ENCODE peak calls at places on chromosome 7, in nine cellular contexts. One of them, this sample, is unnamed.

GRCh38 chr7:51077951-51078350 is 238.7 kb downstream of the COBL start:
- DNase-seq in fibroblast of lung: peak
- DNase-seq in tibial nerve: no peak
- DNase-seq in SK-N-SH: no peak
- DNase-seq in WERI-Rb-1: no peak
- DNase-seq in thyroid gland: no peak
- DNase-seq in endodermal cell: no peak
- DNase-seq in left ventricle myocardium inferior: no peak
- DNase-seq in AG04449: no peak
- DNase-seq in this sample: peak

GRCh38 chr7:48311464-48311863 is 140.2 kb downstream of the ABCA13 start:
- DNase-seq in tibial nerve: no peak
- DNase-seq in SK-N-SH: no peak
- DNase-seq in fibroblast of lung: no peak
- DNase-seq in left ventricle myocardium inferior: no peak
- DNase-seq in AG04449: no peak
- DNase-seq in WERI-Rb-1: no peak
- DNase-seq in endodermal cell: no peak
- DNase-seq in thyroid gland: no peak
- DNase-seq in this sample: no peak

GRCh38 chr7:53812135-53812534 is 730.0 kb upstream of the VSTM2A start:
- DNase-seq in thyroid gland: no peak
- DNase-seq in tibial nerve: no peak
- DNase-seq in fibroblast of lung: no peak
- DNase-seq in SK-N-SH: no peak
- DNase-seq in AG04449: no peak
- DNase-seq in left ventricle myocardium inferior: no peak
- DNase-seq in endodermal cell: no peak
- DNase-seq in WERI-Rb-1: no peak
- DNase-seq in this sample: no peak

GRCh38 chr7:157905740-157906461 is 569.1 kb downstream of the DNAJB6 start:
- DNase-seq in endodermal cell: peak
- DNase-seq in fibroblast of lung: no peak
- DNase-seq in left ventricle myocardium inferior: peak
- DNase-seq in tibial nerve: no peak
- DNase-seq in WERI-Rb-1: peak
- DNase-seq in AG04449: no peak
- DNase-seq in SK-N-SH: peak
- DNase-seq in thyroid gland: no peak
- DNase-seq in this sample: no peak

GRCh38 chr7:129707910-129708490 is 96.5 kb downstream of the NRF1 start:
- DNase-seq in SK-N-SH: no peak
- DNase-seq in endodermal cell: no peak
- DNase-seq in left ventricle myocardium inferior: no peak
- DNase-seq in WERI-Rb-1: no peak
- DNase-seq in AG04449: no peak
- DNase-seq in fibroblast of lung: no peak
- DNase-seq in tibial nerve: no peak
- DNase-seq in thyroid gland: no peak
- DNase-seq in this sample: no peak

GRCh38 chr7:42186181-42186580 is 50.8 kb downstream of the GLI3 start:
- DNase-seq in AG04449: no peak
- DNase-seq in tibial nerve: no peak
- DNase-seq in WERI-Rb-1: peak
- DNase-seq in endodermal cell: peak
- DNase-seq in left ventricle myocardium inferior: no peak
- DNase-seq in thyroid gland: peak
- DNase-seq in SK-N-SH: peak
- DNase-seq in fibroblast of lung: no peak
- DNase-seq in this sample: no peak

GRCh38 chr7:44379366-44380178 is 54.2 kb upstream of the CAMK2B start:
- DNase-seq in WERI-Rb-1: no peak
- DNase-seq in endodermal cell: peak
- DNase-seq in thyroid gland: no peak
- DNase-seq in tibial nerve: no peak
- DNase-seq in SK-N-SH: peak
- DNase-seq in fibroblast of lung: no peak
- DNase-seq in AG04449: no peak
- DNase-seq in left ventricle myocardium inferior: no peak
- DNase-seq in this sample: peak

GRCh38 chr7:96322847-96323461 is 1.1 kb upstream of the SLC25A13 start:
- DNase-seq in WERI-Rb-1: no peak
- DNase-seq in AG04449: no peak
- DNase-seq in fibroblast of lung: no peak
- DNase-seq in thyroid gland: no peak
- DNase-seq in SK-N-SH: no peak
- DNase-seq in endodermal cell: no peak
- DNase-seq in left ventricle myocardium inferior: no peak
- DNase-seq in tibial nerve: no peak
- DNase-seq in this sample: no peak

GRCh38 chr7:101363734-101364374 is 1.2 kb downstream of the COL26A1 start:
- DNase-seq in tibial nerve: peak
- DNase-seq in endodermal cell: peak
- DNase-seq in thyroid gland: peak
- DNase-seq in AG04449: no peak
- DNase-seq in left ventricle myocardium inferior: peak
- DNase-seq in fibroblast of lung: peak
- DNase-seq in SK-N-SH: peak
- DNase-seq in WERI-Rb-1: peak
- DNase-seq in this sample: peak

DNA sequence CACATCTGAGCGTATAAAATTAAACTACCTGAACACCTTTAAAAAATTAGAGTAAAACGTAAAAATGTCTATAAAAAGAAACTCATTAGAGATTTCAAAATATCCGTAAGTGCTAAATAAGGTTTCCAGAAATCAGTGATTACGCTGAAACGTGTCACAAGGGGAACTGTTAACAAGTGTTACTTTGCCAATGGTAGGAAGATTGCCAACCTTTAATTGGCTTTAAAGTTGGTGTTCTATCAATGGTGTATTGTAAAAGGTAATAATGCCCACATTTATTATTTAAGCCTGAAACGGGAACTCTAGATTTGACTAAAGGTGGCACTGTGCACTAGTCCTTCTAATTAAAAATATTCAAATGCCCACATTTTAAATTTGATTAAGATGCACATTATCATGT is 37.8 kb upstream of the HIBADH start:
- DNase-seq in WERI-Rb-1: no peak
- DNase-seq in tibial nerve: no peak
- DNase-seq in fibroblast of lung: no peak
- DNase-seq in left ventricle myocardium inferior: no peak
- DNase-seq in endodermal cell: no peak
- DNase-seq in thyroid gland: no peak
- DNase-seq in AG04449: no peak
- DNase-seq in SK-N-SH: no peak
- DNase-seq in this sample: no peak
- TF ChIP-seq CTCF in WERI-Rb-1: no peak
- TF ChIP-seq CTCF in tibial nerve: no peak
- TF ChIP-seq CTCF in fibroblast of lung: no peak
- TF ChIP-seq CTCF in left ventricle myocardium inferior: no peak
- TF ChIP-seq CTCF in endodermal cell: no peak
- TF ChIP-seq CTCF in thyroid gland: no peak
- TF ChIP-seq CTCF in AG04449: no peak
- TF ChIP-seq CTCF in SK-N-SH: no peak
- TF ChIP-seq CTCF in this sample: no peak

GRCh38 chr7:28400838-28401360 is 11.4 kb upstream of the CREB5 start:
- DNase-seq in endodermal cell: no peak
- DNase-seq in AG04449: no peak
- DNase-seq in tibial nerve: no peak
- DNase-seq in thyroid gland: no peak
- DNase-seq in WERI-Rb-1: no peak
- DNase-seq in left ventricle myocardium inferior: no peak
- DNase-seq in SK-N-SH: no peak
- DNase-seq in fibroblast of lung: no peak
- DNase-seq in this sample: no peak

GRCh38 chr7:28395806-28396205 is 16.5 kb upstream of the CREB5 start:
- DNase-seq in SK-N-SH: no peak
- DNase-seq in left ventricle myocardium inferior: no peak
- DNase-seq in thyroid gland: no peak
- DNase-seq in endodermal cell: no peak
- DNase-seq in fibroblast of lung: peak
- DNase-seq in AG04449: no peak
- DNase-seq in WERI-Rb-1: no peak
- DNase-seq in tibial nerve: no peak
- DNase-seq in this sample: peak

GRCh38 chr7:28392289-28392688 is 20.0 kb upstream of the CREB5 start:
- DNase-seq in WERI-Rb-1: no peak
- DNase-seq in AG04449: no peak
- DNase-seq in tibial nerve: no peak
- DNase-seq in SK-N-SH: no peak
- DNase-seq in endodermal cell: no peak
- DNase-seq in left ventricle myocardium inferior: no peak
- DNase-seq in fibroblast of lung: no peak
- DNase-seq in thyroid gland: no peak
- DNase-seq in this sample: no peak

GRCh38 chr7:28389504-28390385 is 22.6 kb upstream of the CREB5 start:
- DNase-seq in endodermal cell: no peak
- DNase-seq in WERI-Rb-1: no peak
- DNase-seq in SK-N-SH: peak
- DNase-seq in fibroblast of lung: peak
- DNase-seq in tibial nerve: peak
- DNase-seq in thyroid gland: no peak
- DNase-seq in left ventricle myocardium inferior: no peak
- DNase-seq in AG04449: no peak
- DNase-seq in this sample: peak

DNA sequence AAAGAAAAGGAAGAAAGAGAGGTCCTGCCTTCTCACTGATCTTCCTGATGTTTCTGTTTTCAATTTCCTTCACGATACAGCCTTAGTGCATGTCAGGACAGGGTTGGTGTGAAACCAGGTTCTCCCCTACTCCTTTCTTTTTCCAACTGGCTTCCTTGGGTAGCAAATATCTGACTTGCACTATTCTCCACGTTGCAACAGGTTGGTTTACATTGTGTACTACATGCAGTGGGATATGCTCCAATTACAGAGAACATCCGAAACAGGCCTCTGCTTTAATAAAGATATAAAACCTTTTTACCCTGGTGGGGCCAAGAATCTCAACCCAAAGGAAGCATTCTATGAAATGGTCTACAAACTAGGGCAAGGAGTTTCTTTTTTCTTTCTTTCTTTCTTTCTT is 16.9 kb upstream of the CREB5 start:
- DNase-seq in endodermal cell: no peak
- DNase-seq in tibial nerve: no peak
- DNase-seq in fibroblast of lung: no peak
- DNase-seq in SK-N-SH: no peak
- DNase-seq in AG04449: no peak
- DNase-seq in thyroid gland: no peak
- DNase-seq in WERI-Rb-1: no peak
- DNase-seq in left ventricle myocardium inferior: no peak
- DNase-seq in this sample: no peak
- TF ChIP-seq CTCF in endodermal cell: no peak
- TF ChIP-seq CTCF in tibial nerve: no peak
- TF ChIP-seq CTCF in fibroblast of lung: no peak
- TF ChIP-seq CTCF in SK-N-SH: no peak
- TF ChIP-seq CTCF in AG04449: no peak
- TF ChIP-seq CTCF in thyroid gland: no peak
- TF ChIP-seq CTCF in WERI-Rb-1: no peak
- TF ChIP-seq CTCF in left ventricle myocardium inferior: no peak
- TF ChIP-seq CTCF in this sample: no peak

GRCh38 chr7:3301831-3302618 is 973 bp downstream of the SDK1 start:
- DNase-seq in WERI-Rb-1: no peak
- DNase-seq in AG04449: no peak
- DNase-seq in fibroblast of lung: peak
- DNase-seq in tibial nerve: no peak
- DNase-seq in endodermal cell: peak
- DNase-seq in SK-N-SH: peak
- DNase-seq in left ventricle myocardium inferior: no peak
- DNase-seq in thyroid gland: peak
- DNase-seq in this sample: peak
- TF ChIP-seq CTCF in WERI-Rb-1: peak
- TF ChIP-seq CTCF in AG04449: no peak
- TF ChIP-seq CTCF in fibroblast of lung: peak
- TF ChIP-seq CTCF in tibial nerve: peak
- TF ChIP-seq CTCF in endodermal cell: peak
- TF ChIP-seq CTCF in SK-N-SH: peak
- TF ChIP-seq CTCF in left ventricle myocardium inferior: peak
- TF ChIP-seq CTCF in thyroid gland: no peak
- TF ChIP-seq CTCF in this sample: peak

DNA sequence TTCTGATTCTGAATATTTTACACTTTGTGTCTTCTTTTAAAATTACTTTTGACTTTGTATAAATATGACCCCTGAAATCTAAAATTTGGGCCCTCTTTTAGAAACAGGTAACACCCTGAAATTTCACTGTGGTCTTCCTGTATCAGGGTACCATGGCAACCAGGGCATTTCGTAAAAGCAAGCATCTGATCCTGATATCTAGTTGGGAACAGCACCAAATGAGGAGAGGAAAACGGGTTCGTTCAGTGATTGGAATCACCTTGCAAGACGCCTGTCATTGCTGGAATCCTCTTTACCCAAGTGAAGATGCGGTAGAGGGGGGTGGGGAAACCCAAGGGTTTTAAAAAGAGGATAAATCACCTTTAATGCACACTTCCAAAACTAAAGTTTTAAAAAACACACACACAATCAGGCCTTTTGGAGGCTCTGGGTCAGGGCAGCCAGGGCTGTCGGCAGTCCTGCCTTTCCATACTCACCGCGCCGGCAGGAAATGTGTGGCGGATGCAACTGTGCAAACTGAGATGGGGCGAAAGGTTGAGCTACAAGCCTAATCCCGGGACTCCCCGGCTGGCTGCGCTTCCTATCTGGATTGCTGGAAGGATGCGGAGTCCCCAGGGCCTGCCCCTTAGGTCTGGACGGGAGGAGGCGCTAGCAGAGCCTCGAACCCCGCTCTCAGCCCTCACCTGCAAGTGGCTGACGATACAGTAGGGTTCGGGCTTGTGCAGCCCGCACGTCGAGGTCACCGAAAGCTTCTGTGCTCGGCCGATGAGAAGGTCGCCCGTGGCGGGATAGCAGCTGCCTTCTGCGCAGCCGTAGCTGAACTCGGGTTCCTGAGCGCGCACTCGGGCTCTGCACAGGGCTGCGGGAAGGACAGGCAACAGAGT is 1.8 kb downstream of the LAMB1 start:
- DNase-seq in WERI-Rb-1: peak
- DNase-seq in left ventricle myocardium inferior: peak
- DNase-seq in fibroblast of lung: peak
- DNase-seq in AG04449: no peak
- DNase-seq in tibial nerve: no peak
- DNase-seq in thyroid gland: peak
- DNase-seq in endodermal cell: peak
- DNase-seq in SK-N-SH: peak
- DNase-seq in this sample: peak
- TF ChIP-seq CTCF in WERI-Rb-1: peak
- TF ChIP-seq CTCF in left ventricle myocardium inferior: peak
- TF ChIP-seq CTCF in fibroblast of lung: no peak
- TF ChIP-seq CTCF in AG04449: peak
- TF ChIP-seq CTCF in tibial nerve: no peak
- TF ChIP-seq CTCF in thyroid gland: no peak
- TF ChIP-seq CTCF in endodermal cell: peak
- TF ChIP-seq CTCF in SK-N-SH: peak
- TF ChIP-seq CTCF in this sample: no peak

GRCh38 chr7:4561775-4562174 is 120.3 kb upstream of the FOXK1 start:
- DNase-seq in left ventricle myocardium inferior: no peak
- DNase-seq in AG04449: no peak
- DNase-seq in SK-N-SH: no peak
- DNase-seq in tibial nerve: no peak
- DNase-seq in fibroblast of lung: no peak
- DNase-seq in endodermal cell: peak
- DNase-seq in thyroid gland: no peak
- DNase-seq in WERI-Rb-1: no peak
- DNase-seq in this sample: no peak
- TF ChIP-seq CTCF in left ventricle myocardium inferior: no peak
- TF ChIP-seq CTCF in AG04449: no peak
- TF ChIP-seq CTCF in SK-N-SH: no peak
- TF ChIP-seq CTCF in tibial nerve: no peak
- TF ChIP-seq CTCF in fibroblast of lung: no peak
- TF ChIP-seq CTCF in endodermal cell: peak
- TF ChIP-seq CTCF in thyroid gland: no peak
- TF ChIP-seq CTCF in WERI-Rb-1: peak
- TF ChIP-seq CTCF in this sample: no peak